ENCODE peak calls at places on chromosomes 2 and 18, in seven cellular contexts. K is mucosa of descending colon; S is suprapubic skin; D is CD8-positive, alpha-beta T cell; B is adrenal gland; F is gastrocnemius medialis; V is nephron progenitor cell. P is an unnamed sample.

GRCh38 chr2:144339048-144339447 is 180.9 kb downstream of the ZEB2 start:
- DNase-seq in K (no peak), S (no peak), D (no peak), B (no peak), F (no peak), V (no peak), P (no peak)

GRCh38 chr18:54181856-54182612 is 42.4 kb downstream of the MBD2 start:
- DNase-seq in K (no peak), S (no peak), D (no peak), B (no peak), F (no peak), V (no peak), P (no peak)

GRCh38 chr2:216617159-216617815 is 15.9 kb upstream of the IGFBP2 start:
- DNase-seq in K (no peak), S (no peak), D (no peak), B (no peak), F (no peak), V (no peak), P (no peak)

GRCh38 chr2:105451571-105452140 is 52.8 kb upstream of the FHL2 start:
- DNase-seq in K (no peak), S (no peak), D (no peak), B (no peak), F (no peak), V (no peak), P (no peak)

GRCh38 chr2:239055756-239056493 is 208.0 kb downstream of the TWIST2 start:
- DNase-seq in K (peak; percentile 9), S (no peak), D (no peak), B (peak; percentile 37), F (no peak), V (no peak), P (no peak)

GRCh38 chr2:39902103-39902502 is 123.0 kb upstream of the THUMPD2 start:
- DNase-seq in K (no peak), S (no peak), D (no peak), B (no peak), F (no peak), V (no peak), P (no peak)

GRCh38 chr2:218569038-218569431 is 396 bp downstream of the CNOT9 start:
- DNase-seq in K (peak; percentile 70), S (peak; percentile 80), D (peak; percentile 56), B (peak; percentile 64), F (peak; percentile 31), V (peak; percentile 74), P (no peak)

GRCh38 chr2:40147360-40147759 is 304.5 kb downstream of the SLC8A1 start:
- DNase-seq in K (no peak), S (no peak), D (no peak), B (no peak), F (no peak), V (no peak), P (no peak)

GRCh38 chr2:238143239-238143951 is 4.9 kb downstream of the KLHL30 start:
- DNase-seq in K (no peak), S (no peak), D (no peak), B (no peak), F (peak; percentile 97), V (no peak), P (no peak)

GRCh38 chr2:23211987-23212583 is 172.9 kb upstream of the KLHL29 start:
- DNase-seq in K (no peak), S (no peak), D (no peak), B (no peak), F (no peak), V (no peak), P (no peak)

GRCh38 chr2:12764075-12764722 is 47.5 kb downstream of the TRIB2 start:
- DNase-seq in K (no peak), S (no peak), D (no peak), B (no peak), F (no peak), V (no peak), P (no peak)

GRCh38 chr18:74230922-74231714 is 60.6 kb downstream of the CYB5A start:
- DNase-seq in K (no peak), S (no peak), D (no peak), B (no peak), F (no peak), V (no peak), P (no peak)

GRCh38 chr2:189542145-189542882 is 38.3 kb downstream of the SLC40A1 start:
- DNase-seq in K (peak; percentile 55), S (no peak), D (no peak), B (peak; percentile 33), F (no peak), V (no peak), P (no peak)

GRCh38 chr2:75022516-75022915 is 64.1 kb downstream of the POLE4 start:
- DNase-seq in K (no peak), S (no peak), D (no peak), B (no peak), F (no peak), V (no peak), P (no peak)

GRCh38 chr2:180180511-180180910 is 173.4 kb upstream of the CWC22 start:
- DNase-seq in K (no peak), S (no peak), D (no peak), B (no peak), F (no peak), V (no peak), P (no peak)

GRCh38 chr2:191051825-191052778 is 38.1 kb upstream of the STAT1 start:
- DNase-seq in K (no peak), S (no peak), D (no peak), B (no peak), F (no peak), V (no peak), P (no peak)

GRCh38 chr18:25737710-25738251 is 352.6 kb downstream of the SS18 start:
- DNase-seq in K (no peak), S (no peak), D (no peak), B (no peak), F (no peak), V (no peak), P (no peak)

GRCh38 chr2:107588960-107589542 is 237.6 kb upstream of the RGPD4 start:
- DNase-seq in K (no peak), S (no peak), D (no peak), B (no peak), F (no peak), V (no peak), P (no peak)

GRCh38 chr18:26135563-26135962 is 1.9 kb downstream of the PSMA8 start:
- DNase-seq in K (no peak), S (no peak), D (no peak), B (no peak), F (no peak), V (no peak), P (no peak)

GRCh38 chr2:168849610-168850009 is 40.6 kb downstream of the SPC25 start:
- DNase-seq in K (peak; percentile 68), S (no peak), D (no peak), B (peak; percentile 82), F (no peak), V (no peak), P (no peak)

GRCh38 chr2:39007875-39008504 is 112.9 kb downstream of the SOS1 start:
- DNase-seq in K (no peak), S (no peak), D (no peak), B (no peak), F (no peak), V (no peak), P (no peak)

GRCh38 chr18:58847383-58848071 is 17.1 kb upstream of the ZNF532 start:
- DNase-seq in K (no peak), S (no peak), D (no peak), B (peak; percentile 34), F (peak; percentile 49), V (peak; percentile 42), P (no peak)

GRCh38 chr18:78922856-78923255 is 56.8 kb upstream of the SALL3 start:
- DNase-seq in K (no peak), S (no peak), D (no peak), B (no peak), F (no peak), V (no peak), P (no peak)

GRCh38 chr2:72898263-72898906 is 11.2 kb downstream of the SPR start:
- DNase-seq in K (no peak), S (no peak), D (no peak), B (no peak), F (no peak), V (no peak), P (no peak)

GRCh38 chr18:60894254-60894945 is 438.8 kb upstream of the CDH20 start:
- DNase-seq in K (no peak), S (no peak), D (no peak), B (no peak), F (no peak), V (no peak), P (no peak)

GRCh38 chr2:235106874-235107639 is 155.2 kb downstream of the SH3BP4 start:
- DNase-seq in K (peak; percentile 72), S (no peak), D (no peak), B (peak; percentile 65), F (peak; percentile 26), V (peak; percentile 64), P (no peak)

GRCh38 chr18:55510809-55511208 is 77.2 kb downstream of the TCF4 start:
- DNase-seq in K (no peak), S (no peak), D (no peak), B (no peak), F (no peak), V (no peak), P (no peak)

GRCh38 chr2:101972621-101973434 is 18.9 kb upstream of the IL1R2 start:
- DNase-seq in K (no peak), S (no peak), D (no peak), B (no peak), F (peak; percentile 30), V (no peak), P (no peak)

GRCh38 chr2:233115761-233116160 is 55.6 kb downstream of the INPP5D start:
- DNase-seq in K (no peak), S (no peak), D (no peak), B (no peak), F (no peak), V (no peak), P (no peak)

GRCh38 chr2:41283079-41283765 is 764.6 kb upstream of the PKDCC start:
- DNase-seq in K (no peak), S (no peak), D (no peak), B (no peak), F (no peak), V (no peak), P (no peak)
- TF ChIP-seq CTCF in K (no peak), S (no peak), D (no peak), B (no peak), F (no peak), V (no peak), P (no peak)

DNA sequence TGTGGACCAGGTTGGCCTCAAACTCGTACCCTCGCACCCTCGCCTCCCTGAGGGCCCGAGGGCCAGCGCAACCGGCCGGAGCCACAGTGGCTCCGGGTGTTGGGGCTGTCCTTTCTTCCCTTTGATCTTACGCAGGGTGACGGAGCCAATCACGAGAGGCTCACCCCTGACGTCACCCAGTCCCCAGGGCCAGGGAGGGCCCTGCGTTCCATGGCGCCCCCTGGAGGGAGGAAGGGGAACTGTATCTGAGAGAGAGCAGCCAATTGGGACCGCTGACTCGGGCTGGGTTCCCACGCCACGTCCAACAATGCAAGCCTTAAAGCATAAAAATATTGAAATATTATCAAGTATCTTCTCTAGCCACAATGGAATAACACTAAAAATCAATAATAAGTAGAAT is 432.8 kb upstream of the LRRTM4 start:
- DNase-seq in K (no peak), S (no peak), D (no peak), B (no peak), F (no peak), V (no peak), P (no peak)
- TF ChIP-seq CTCF in K (no peak), S (no peak), D (no peak), B (no peak), F (no peak), V (no peak), P (no peak)

GRCh38 chr18:47932603-47933002 is 2.1 kb upstream of the SMAD2 start:
- DNase-seq in K (no peak), S (no peak), D (no peak), B (no peak), F (no peak), V (no peak), P (peak; percentile 62)
- TF ChIP-seq CTCF in K (no peak), S (no peak), D (no peak), B (peak; percentile 15), F (no peak), V (no peak), P (peak; percentile 52)

GRCh38 chr2:95316466-95317122 is 19.4 kb downstream of the KCNIP3 start:
- DNase-seq in K (peak; percentile 8), S (no peak), D (no peak), B (no peak), F (no peak), V (no peak), P (no peak)
- TF ChIP-seq CTCF in K (no peak), S (no peak), D (no peak), B (no peak), F (no peak), V (no peak), P (no peak)

P was measured in CD14-positive monocyte.